ENCODE peak calls at places on chromosome 11, in six cellular contexts. L is anterior cingulate cortex, V is EL, H is thoracic aorta, E is uterus, D is NCI-H1436. K is an unnamed sample.

GRCh38 chr11:126352934-126353801 is 2.3 kb upstream of the ST3GAL4 start:
- DNase-seq in L (no peak), V (peak), H (no peak), E (no peak), D (no peak), K (no peak)

GRCh38 chr11:110777765-110778164 is 65.5 kb upstream of the ARHGAP20 start:
- DNase-seq in L (no peak), V (peak), H (no peak), E (no peak), D (no peak), K (no peak)

GRCh38 chr11:116715383-116715782 is 57.4 kb downstream of the BUD13 start:
- DNase-seq in L (no peak), V (no peak), H (no peak), E (no peak), D (no peak), K (no peak)

GRCh38 chr11:64334764-64335741 is 5.0 kb upstream of the CCDC88B start:
- DNase-seq in L (no peak), V (peak), H (no peak), E (no peak), D (peak), K (no peak)

GRCh38 chr11:42171046-42171445 is 711.6 kb upstream of the LRRC4C start:
- DNase-seq in L (no peak), V (no peak), H (no peak), E (no peak), D (no peak), K (no peak)

GRCh38 chr11:115612331-115612730 is 108.1 kb upstream of the CADM1 start:
- DNase-seq in L (no peak), V (no peak), H (no peak), E (no peak), D (no peak), K (no peak)

GRCh38 chr11:132278801-132279574 is 908.6 kb downstream of the NTM start:
- DNase-seq in L (peak), V (peak), H (no peak), E (no peak), D (peak), K (no peak)

GRCh38 chr11:103682318-103683184 is 353.9 kb upstream of the DDI1 start:
- DNase-seq in L (peak), V (peak), H (peak), E (peak), D (peak), K (no peak)

GRCh38 chr11:84526250-84526649 is 1100.9 kb downstream of the DLG2 start:
- DNase-seq in L (no peak), V (no peak), H (no peak), E (no peak), D (no peak), K (no peak)

GRCh38 chr11:111378773-111379499 is at the start of gene POU2AF1:
- DNase-seq in L (no peak), V (peak), H (no peak), E (no peak), D (peak), K (no peak)

GRCh38 chr11:59999732-60000131 is 17.2 kb upstream of the OOSP4B start:
- DNase-seq in L (no peak), V (no peak), H (no peak), E (no peak), D (no peak), K (no peak)

GRCh38 chr11:19753451-19754041 is 40.9 kb downstream of the NAV2 start:
- DNase-seq in L (no peak), V (peak), H (no peak), E (no peak), D (no peak), K (no peak)

GRCh38 chr11:76197332-76197731 is 9.0 kb downstream of the WNT11 start:
- DNase-seq in L (no peak), V (no peak), H (no peak), E (no peak), D (no peak), K (no peak)

GRCh38 chr11:116232364-116232801 is 540.4 kb downstream of the BUD13 start:
- DNase-seq in L (no peak), V (no peak), H (no peak), E (peak), D (peak), K (no peak)

GRCh38 chr11:128331317-128331716 is 256.0 kb downstream of the ETS1 start:
- DNase-seq in L (no peak), V (no peak), H (no peak), E (no peak), D (no peak), K (no peak)

GRCh38 chr11:73977856-73978519 is 4.7 kb downstream of the UCP2 start:
- DNase-seq in L (no peak), V (no peak), H (no peak), E (no peak), D (no peak), K (no peak)

GRCh38 chr11:46741600-46742484 is 22.8 kb downstream of the F2 start:
- DNase-seq in L (no peak), V (no peak), H (no peak), E (no peak), D (no peak), K (no peak)

GRCh38 chr11:78497309-78497708 is 77.4 kb downstream of the NARS2 start:
- DNase-seq in L (no peak), V (no peak), H (no peak), E (no peak), D (no peak), K (no peak)

GRCh38 chr11:96306933-96307747 is 35.9 kb downstream of the MAML2 start:
- DNase-seq in L (peak), V (peak), H (peak), E (peak), D (peak), K (no peak)

GRCh38 chr11:16769386-16769785 is 30.9 kb downstream of the C11orf58 start:
- DNase-seq in L (no peak), V (no peak), H (no peak), E (no peak), D (no peak), K (no peak)

GRCh38 chr11:61193596-61193995 is 9.7 kb upstream of the PGA3 start:
- DNase-seq in L (no peak), V (no peak), H (no peak), E (no peak), D (no peak), K (no peak)

GRCh38 chr11:114621072-114621471 is 25.5 kb upstream of the NXPE4 start:
- DNase-seq in L (no peak), V (no peak), H (no peak), E (no peak), D (no peak), K (no peak)

GRCh38 chr11:78150346-78150745 is 10.9 kb upstream of the ALG8 start:
- DNase-seq in L (no peak), V (no peak), H (no peak), E (no peak), D (no peak), K (no peak)

GRCh38 chr11:69326622-69327219 is 32.8 kb downstream of the MYEOV start:
- DNase-seq in L (no peak), V (no peak), H (no peak), E (no peak), D (no peak), K (no peak)

GRCh38 chr11:123364145-123364544 is 65.9 kb upstream of the GRAMD1B start:
- DNase-seq in L (no peak), V (no peak), H (no peak), E (no peak), D (no peak), K (no peak)

GRCh38 chr11:126380909-126381308 is 25.4 kb downstream of the ST3GAL4 start:
- DNase-seq in L (no peak), V (no peak), H (no peak), E (no peak), D (no peak), K (no peak)

GRCh38 chr11:69912911-69913451 is 93.8 kb upstream of the FGF3 start:
- DNase-seq in L (no peak), V (peak), H (no peak), E (peak), D (no peak), K (no peak)

GRCh38 chr11:95923441-95923729 is 522 bp downstream of the MTMR2 start:
- DNase-seq in L (no peak), V (no peak), H (no peak), E (no peak), D (no peak), K (no peak)

GRCh38 chr11:2963112-2963754 is 28.9 kb downstream of the NAP1L4 start:
- DNase-seq in L (no peak), V (no peak), H (no peak), E (no peak), D (no peak), K (no peak)

GRCh38 chr11:94740083-94740974 is 27.8 kb upstream of the AMOTL1 start:
- DNase-seq in L (peak), V (peak), H (peak), E (peak), D (peak), K (no peak)

GRCh38 chr11:43870981-43871550 is 9.6 kb upstream of the ALKBH3 start:
- DNase-seq in L (peak), V (no peak), H (no peak), E (no peak), D (no peak), K (no peak)